ENCODE peak calls at places on chromosome 3, in seven cellular contexts. B is fibroblast of the conjunctiva, Y is fibroblast of lung, L is NCI-H460, M is T-helper 22 cell, Q is IMR-90, N is GOT3. V is an unnamed sample.
A peak's percentile ranks its signal among the peaks of the same experiment; 100 is the strongest.

GRCh38 chr3:124413989-124414598 is 316.2 kb upstream of the UMPS start:
- DNase-seq in M (no peak), Y (no peak), L (no peak), N (no peak), B (no peak), Q (no peak), V (no peak)

GRCh38 chr3:25556504-25556903 is 108.2 kb downstream of the TOP2B start:
- DNase-seq in L (no peak), Y (no peak), M (no peak), N (no peak), Q (no peak), B (no peak), V (no peak)

GRCh38 chr3:9080165-9080564 is 116.9 kb upstream of the RAD18 start:
- DNase-seq in Q (peak; percentile 23), B (no peak), L (no peak), N (no peak), M (no peak), Y (no peak), V (no peak)

GRCh38 chr3:85432081-85432480 is 473.3 kb downstream of the CADM2 start:
- DNase-seq in L (no peak), B (no peak), N (no peak), M (no peak), Y (no peak), Q (no peak), V (no peak)

GRCh38 chr3:38157562-38157961 is 7.8 kb upstream of the OXSR1 start:
- DNase-seq in L (no peak), Y (peak; percentile 13), N (no peak), B (no peak), M (no peak), Q (no peak), V (no peak)

GRCh38 chr3:53800507-53800906 is 45.7 kb downstream of the CHDH start:
- DNase-seq in Q (no peak), L (no peak), B (no peak), Y (no peak), N (no peak), M (no peak), V (no peak)

GRCh38 chr3:115706311-115706829 is 83.1 kb downstream of the GAP43 start:
- DNase-seq in Q (peak; percentile 83), Y (peak; percentile 81), B (no peak), N (no peak), M (no peak), L (no peak), V (no peak)

GRCh38 chr3:119891944-119892721 is 110.2 kb downstream of the NR1I2 start:
- DNase-seq in M (peak; percentile 1), N (no peak), B (peak; percentile 76), Q (peak; percentile 71), L (peak; percentile 55), Y (peak; percentile 63), V (no peak)

GRCh38 chr3:159996018-159996417 is 7.4 kb downstream of the IL12A start:
- DNase-seq in Q (peak; percentile 67), B (no peak), L (no peak), M (no peak), Y (peak; percentile 51), N (no peak), V (no peak)

GRCh38 chr3:129045675-129046036 is 14.9 kb upstream of the GP9 start:
- DNase-seq in B (no peak), Q (no peak), M (no peak), N (no peak), L (no peak), Y (no peak), V (no peak)

GRCh38 chr3:98188553-98188952 is 22.1 kb downstream of the OR5H15 start:
- DNase-seq in N (no peak), M (no peak), Y (no peak), L (peak; percentile 1), B (no peak), Q (no peak), V (no peak)

GRCh38 chr3:39809181-39809994 is at the start of gene MYRIP:
- DNase-seq in Y (peak; percentile 7), B (no peak), Q (no peak), L (peak; percentile 47), N (no peak), M (no peak), V (no peak)

GRCh38 chr3:169060037-169060436 is 603.5 kb downstream of the MECOM start:
- DNase-seq in Y (no peak), N (no peak), M (no peak), Q (peak; percentile 13), L (no peak), B (no peak), V (no peak)

GRCh38 chr3:16888785-16889607 is 4.2 kb downstream of the PLCL2 start:
- DNase-seq in L (no peak), M (peak; percentile 20), Y (no peak), Q (no peak), N (no peak), B (no peak), V (no peak)

GRCh38 chr3:133038731-133039398 is 674 bp downstream of the TMEM108 start:
- DNase-seq in B (no peak), L (no peak), Y (peak; percentile 2), Q (no peak), N (no peak), M (no peak), V (no peak)

GRCh38 chr3:159837725-159838124 is 150.9 kb upstream of the IL12A start:
- DNase-seq in N (no peak), B (no peak), L (no peak), Q (no peak), Y (peak; percentile 49), M (no peak), V (no peak)

GRCh38 chr3:42749753-42750231 is 23.3 kb downstream of the CCDC13 start:
- DNase-seq in M (no peak), L (no peak), Y (no peak), B (peak; percentile 33), N (no peak), Q (no peak), V (no peak)

GRCh38 chr3:184556502-184557347 is 4.9 kb upstream of the EPHB3 start:
- DNase-seq in L (no peak), B (no peak), N (no peak), Q (no peak), Y (no peak), M (no peak), V (no peak)

GRCh38 chr3:42118762-42119361 is 27.7 kb downstream of the TRAK1 start:
- DNase-seq in Y (peak; percentile 30), N (no peak), M (no peak), B (no peak), L (peak; percentile 16), Q (peak; percentile 49), V (no peak)

GRCh38 chr3:139772539-139773500 is 95.0 kb upstream of the NMNAT3 start:
- DNase-seq in N (peak; percentile 25), L (no peak), Q (peak; percentile 80), M (no peak), B (peak; percentile 21), Y (peak; percentile 100), V (no peak)

GRCh38 chr3:9994086-9994844 is 7.6 kb upstream of the EMC3 start:
- DNase-seq in N (no peak), Q (peak; percentile 87), L (no peak), Y (peak; percentile 46), M (no peak), B (peak; percentile 75), V (no peak)

GRCh38 chr3:195160257-195160898 is 110.6 kb downstream of the XXYLT1 start:
- DNase-seq in Y (peak; percentile 48), M (no peak), Q (peak; percentile 79), N (no peak), B (no peak), L (no peak), V (no peak)

GRCh38 chr3:171967932-171968678 is 71.3 kb upstream of the FNDC3B start:
- DNase-seq in L (no peak), B (peak; percentile 43), Q (peak; percentile 85), Y (peak; percentile 99), N (no peak), M (no peak), V (no peak)

GRCh38 chr3:105791919-105792786 is 76.7 kb downstream of the CBLB start:
- DNase-seq in M (no peak), L (peak; percentile 88), Y (peak; percentile 98), B (peak; percentile 94), Q (peak; percentile 96), N (peak; percentile 22), V (no peak)

GRCh38 chr3:153293222-153293621 is 131.2 kb downstream of the RAP2B start:
- DNase-seq in B (no peak), M (no peak), Q (peak; percentile 78), N (no peak), L (peak; percentile 43), Y (peak; percentile 68), V (no peak)

GRCh38 chr3:146892041-146892440 is 286.9 kb upstream of the PLSCR5 start:
- DNase-seq in Y (no peak), N (no peak), B (no peak), L (no peak), M (no peak), Q (no peak), V (no peak)

GRCh38 chr3:8538904-8539303 is 37.3 kb downstream of the LMCD1 start:
- DNase-seq in L (no peak), N (no peak), B (no peak), M (no peak), Q (peak; percentile 92), Y (peak; percentile 86), V (no peak)

GRCh38 chr3:132289311-132289710 is 27.9 kb upstream of the ACP3 start:
- DNase-seq in M (no peak), Q (no peak), N (no peak), L (no peak), B (no peak), Y (peak; percentile 11), V (no peak)

GRCh38 chr3:83649692-83650091 is 1309.1 kb upstream of the CADM2 start:
- DNase-seq in Y (no peak), Q (no peak), L (no peak), B (no peak), M (no peak), N (no peak), V (no peak)

GRCh38 chr3:114659109-114660081 is 365.6 kb downstream of the TIGIT start:
- DNase-seq in Q (no peak), B (no peak), L (no peak), M (no peak), N (no peak), Y (no peak), V (no peak)

GRCh38 chr3:169600732-169601131 is 62.8 kb downstream of the MECOM start:
- DNase-seq in M (no peak), L (no peak), N (no peak), B (no peak), Q (no peak), Y (no peak), V (no peak)

GRCh38 chr3:127711021-127711420 is 38.3 kb downstream of the ABTB1 start:
- DNase-seq in B (no peak), Q (no peak), N (no peak), L (no peak), M (no peak), Y (no peak), V (no peak)

GRCh38 chr3:71066849-71067261 is 516.7 kb downstream of the FOXP1 start:
- DNase-seq in M (peak; percentile 59), N (no peak), Y (peak; percentile 71), B (no peak), L (no peak), Q (peak; percentile 65), V (no peak)

GRCh38 chr3:127721536-127721935 is 48.8 kb downstream of the ABTB1 start:
- DNase-seq in Y (no peak), M (no peak), L (no peak), N (no peak), B (no peak), Q (no peak), V (no peak)

GRCh38 chr3:15306979-15307359 is 25.4 kb downstream of the SH3BP5 start:
- DNase-seq in B (no peak), L (no peak), M (no peak), Q (no peak), N (no peak), Y (no peak), V (no peak)

GRCh38 chr3:69094467-69095205 is 9.9 kb downstream of the ARL6IP5 start:
- DNase-seq in M (no peak), Q (peak; percentile 48), L (no peak), N (no peak), Y (peak; percentile 86), B (no peak), V (no peak)

GRCh38 chr3:46221936-46222335 is 13.8 kb upstream of the CCR1 start:
- DNase-seq in L (no peak), N (no peak), Q (no peak), M (no peak), B (no peak), Y (no peak), V (no peak)

GRCh38 chr3:191136347-191136746 is 62.7 kb upstream of the OSTN start:
- DNase-seq in Y (peak; percentile 16), B (no peak), Q (peak; percentile 18), M (no peak), N (no peak), L (peak; percentile 5), V (no peak)